ENCODE peak calls at places on chromosomes 7 and 10, in nine cellular contexts. R, J, B, P, Z, S, H, Y and E are unnamed samples.
A peak's percentile ranks its signal among the peaks of the same experiment; 100 is the strongest.

GRCh38 chr7:156376317-156376716 is 264.3 kb upstream of the RNF32 start:
- DNase-seq in R (no peak), J (no peak), B (no peak), P (no peak), Z (no peak), S (no peak), H (no peak), Y (no peak), E (no peak)

GRCh38 chr10:71080381-71081228 is 131.8 kb upstream of the UNC5B start:
- DNase-seq in R (no peak), J (no peak), B (peak; percentile 2), P (peak; percentile 40), Z (no peak), S (no peak), H (peak; percentile 53), Y (no peak), E (peak; percentile 24)

GRCh38 chr7:50556247-50556976 is 8.8 kb downstream of the DDC start:
- DNase-seq in R (no peak), J (no peak), B (no peak), P (no peak), Z (no peak), S (peak; percentile 56), H (no peak), Y (no peak), E (no peak)

GRCh38 chr10:67452892-67453291 is 243.1 kb downstream of the CTNNA3 start:
- DNase-seq in R (no peak), J (no peak), B (peak; percentile 14), P (no peak), Z (no peak), S (no peak), H (no peak), Y (no peak), E (no peak)

GRCh38 chr10:15137636-15138035 is 30.9 kb downstream of the NMT2 start:
- DNase-seq in R (no peak), J (no peak), B (no peak), P (no peak), Z (no peak), S (peak; percentile 72), H (no peak), Y (no peak), E (no peak)

GRCh38 chr10:11699546-11700097 is 42.6 kb upstream of the ECHDC3 start:
- DNase-seq in R (no peak), J (no peak), B (no peak), P (no peak), Z (no peak), S (no peak), H (no peak), Y (no peak), E (no peak)

GRCh38 chr7:22589641-22590141 is 89.7 kb upstream of the STEAP1B start:
- DNase-seq in R (no peak), J (peak; percentile 92), B (peak; percentile 86), P (no peak), Z (no peak), S (peak; percentile 78), H (no peak), Y (no peak), E (no peak)

GRCh38 chr7:105218939-105219770 is 169.6 kb downstream of the SRPK2 start:
- DNase-seq in R (no peak), J (peak; percentile 21), B (no peak), P (no peak), Z (no peak), S (peak; percentile 71), H (no peak), Y (no peak), E (no peak)

GRCh38 chr7:12196386-12196785 is 14.7 kb upstream of the TMEM106B start:
- DNase-seq in R (no peak), J (no peak), B (no peak), P (no peak), Z (no peak), S (no peak), H (no peak), Y (no peak), E (no peak)

GRCh38 chr10:69018613-69019012 is 30.0 kb downstream of the KIFBP start:
- DNase-seq in R (no peak), J (no peak), B (no peak), P (peak; percentile 1), Z (no peak), S (no peak), H (no peak), Y (no peak), E (no peak)

GRCh38 chr7:69615696-69616095 is 17.4 kb downstream of the AUTS2 start:
- DNase-seq in R (no peak), J (no peak), B (no peak), P (no peak), Z (no peak), S (no peak), H (no peak), Y (no peak), E (no peak)

GRCh38 chr10:100518761-100519241 is 860 bp downstream of the SEC31B start:
- DNase-seq in R (peak; percentile 67), J (peak; percentile 67), B (peak; percentile 46), P (no peak), Z (peak; percentile 75), S (peak; percentile 63), H (no peak), Y (no peak), E (peak; percentile 67)

GRCh38 chr10:32995751-32996150 is 37.7 kb upstream of the ITGB1 start:
- DNase-seq in R (no peak), J (no peak), B (no peak), P (no peak), Z (no peak), S (no peak), H (no peak), Y (no peak), E (no peak)

GRCh38 chr7:150378115-150378852 is 846 bp upstream of the ZNF775 start:
- DNase-seq in R (peak; percentile 62), J (peak; percentile 71), B (peak; percentile 64), P (no peak), Z (no peak), S (peak; percentile 54), H (peak; percentile 91), Y (peak; percentile 20), E (peak; percentile 61)

GRCh38 chr7:157690833-157691382 is 354.1 kb downstream of the DNAJB6 start:
- DNase-seq in R (no peak), J (peak; percentile 88), B (peak; percentile 76), P (peak; percentile 66), Z (no peak), S (peak; percentile 80), H (peak; percentile 59), Y (no peak), E (no peak)

GRCh38 chr10:46539596-46540411 is 16.7 kb downstream of the GPRIN2 start:
- DNase-seq in R (no peak), J (peak; percentile 83), B (no peak), P (no peak), Z (peak; percentile 8), S (no peak), H (peak; percentile 65), Y (peak; percentile 55), E (no peak)

GRCh38 chr10:46542567-46543323 is 13.7 kb downstream of the GPRIN2 start:
- DNase-seq in R (no peak), J (no peak), B (no peak), P (peak; percentile 70), Z (peak; percentile 20), S (no peak), H (peak; percentile 87), Y (no peak), E (peak; percentile 16)

GRCh38 chr10:46540412-46541016 is 15.9 kb downstream of the GPRIN2 start:
- DNase-seq in R (no peak), J (no peak), B (no peak), P (peak; percentile 67), Z (peak; percentile 14), S (no peak), H (peak; percentile 84), Y (no peak), E (no peak)

GRCh38 chr10:46541735-46542566 is 14.5 kb downstream of the GPRIN2 start:
- DNase-seq in R (no peak), J (no peak), B (no peak), P (peak; percentile 65), Z (peak; percentile 22), S (no peak), H (peak; percentile 82), Y (no peak), E (no peak)

GRCh38 chr10:46541017-46541661 is 15.3 kb downstream of the GPRIN2 start:
- DNase-seq in R (no peak), J (no peak), B (no peak), P (peak; percentile 81), Z (peak; percentile 22), S (no peak), H (peak; percentile 89), Y (no peak), E (peak; percentile 76)
- TF ChIP-seq CTCF in R (peak; percentile 47), J (peak; percentile 25), B (peak; percentile 43), P (peak; percentile 79), Z (no peak), S (no peak), H (no peak), Y (peak; percentile 34), E (peak; percentile 75)

DNA sequence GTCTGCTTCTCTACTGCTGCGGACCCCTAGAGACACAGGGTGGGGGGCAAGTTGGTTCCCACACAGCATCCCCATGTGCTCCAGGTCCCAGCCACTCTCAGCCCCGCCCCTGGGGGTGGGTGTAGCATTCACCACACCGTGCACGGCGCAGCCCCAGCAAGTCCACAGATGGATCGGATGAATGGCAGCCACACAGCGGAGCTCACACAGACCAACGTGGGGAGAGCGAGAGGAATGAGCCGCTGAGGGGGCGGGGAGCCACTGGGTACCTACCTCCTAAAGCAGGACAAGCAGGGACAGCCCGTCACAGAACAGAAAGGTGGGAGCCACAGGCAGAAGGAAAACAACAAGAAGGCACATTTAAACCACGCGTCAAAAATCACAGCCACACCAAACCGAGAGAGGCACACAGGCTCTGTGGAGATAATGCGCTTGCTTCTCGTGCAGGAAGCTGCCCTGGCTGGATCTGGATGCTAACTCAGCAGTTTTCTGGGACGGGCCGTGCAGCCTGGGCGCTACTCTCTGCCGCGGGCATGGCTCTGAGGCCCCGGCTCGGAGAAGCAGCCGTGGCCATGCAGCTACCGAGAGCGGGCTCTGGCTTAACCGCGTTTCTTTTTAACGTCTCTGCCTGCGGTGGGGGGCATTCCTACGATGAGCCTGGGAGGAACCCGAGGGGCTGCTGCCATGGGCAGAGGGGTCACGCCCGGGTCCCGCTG is 102.5 kb downstream of the CYTH3 start:
- DNase-seq in R (no peak), J (no peak), B (no peak), P (no peak), Z (no peak), S (no peak), H (no peak), Y (no peak), E (no peak)
- TF ChIP-seq CTCF in R (no peak), J (no peak), B (no peak), P (no peak), Z (no peak), S (no peak), H (no peak), Y (no peak), E (no peak)

DNA sequence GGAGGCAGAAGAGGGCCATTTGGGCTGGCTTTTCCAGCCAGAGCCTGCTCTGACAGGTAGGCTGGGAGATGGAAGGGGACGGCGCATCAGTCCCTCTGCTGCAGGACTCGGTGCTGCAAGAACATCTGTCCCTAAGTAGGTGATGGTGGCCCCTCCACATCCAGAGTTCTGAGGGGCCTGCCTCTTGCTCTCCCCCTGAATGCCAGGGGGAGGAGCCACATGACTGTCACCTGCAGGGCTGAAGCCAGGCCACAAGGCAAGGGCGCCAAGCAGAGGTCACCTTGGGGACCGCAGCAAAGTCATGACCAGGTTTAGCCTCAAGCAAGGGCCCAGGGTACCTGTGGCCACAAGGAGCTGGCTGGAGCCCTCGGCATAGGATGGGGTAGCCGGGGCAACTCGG is 99.4 kb downstream of the FAM53B start:
- DNase-seq in R (no peak), J (no peak), B (no peak), P (no peak), Z (no peak), S (no peak), H (no peak), Y (no peak), E (no peak)
- TF ChIP-seq CTCF in R (no peak), J (no peak), B (no peak), P (no peak), Z (no peak), S (no peak), H (no peak), Y (no peak), E (no peak)

GRCh38 chr10:79367421-79368189 is 20.3 kb downstream of the PPIF start:
- DNase-seq in R (peak; percentile 72), J (peak; percentile 37), B (no peak), P (no peak), Z (no peak), S (peak; percentile 72), H (no peak), Y (no peak), E (no peak)
- TF ChIP-seq CTCF in R (peak; percentile 50), J (no peak), B (no peak), P (no peak), Z (no peak), S (no peak), H (no peak), Y (no peak), E (no peak)